ENCODE peak calls at places on chromosomes 6 and 20, in ten cellular contexts. S is sigmoid colon, D is SK-N-MC, P is stomach, Y is breast epithelium, R is SK-N-SH, N is esophagus muscularis mucosa, B is HCT116, Z is Panc1, M is HepG2. U is an unnamed sample.

GRCh38 chr20:51526105-51526470 is 16.4 kb downstream of the NFATC2 start:
- DNase-seq in S (no peak), D (no peak), P (no peak), Y (no peak), R (no peak), N (no peak), B (no peak), Z (no peak), M (no peak), U (no peak)

GRCh38 chr6:163720460-163721235 is 306.1 kb downstream of the QKI start:
- DNase-seq in S (no peak), D (no peak), P (no peak), Y (no peak), R (no peak), N (no peak), B (no peak), Z (no peak), M (no peak), U (no peak)

GRCh38 chr6:134534708-134535149 is 216.8 kb upstream of the SGK1 start:
- DNase-seq in S (no peak), D (no peak), P (no peak), Y (no peak), R (no peak), N (no peak), B (no peak), Z (no peak), M (no peak), U (no peak)

GRCh38 chr6:112149719-112150263 is 62.4 kb downstream of the FAM229B start:
- DNase-seq in S (no peak), D (peak; percentile 53), P (no peak), Y (no peak), R (peak; percentile 49), N (no peak), B (no peak), Z (no peak), M (no peak), U (no peak)

GRCh38 chr6:1242439-1242838 is 69.5 kb upstream of the FOXQ1 start:
- DNase-seq in S (no peak), D (no peak), P (no peak), Y (no peak), R (no peak), N (no peak), B (no peak), Z (no peak), M (no peak), U (no peak)

GRCh38 chr6:56245903-56246351 is 1.5 kb downstream of the COL21A1 start:
- DNase-seq in S (no peak), D (no peak), P (no peak), Y (no peak), R (no peak), N (no peak), B (no peak), Z (no peak), M (no peak), U (no peak)

GRCh38 chr6:146850238-146850896 is 251.6 kb downstream of the ADGB start:
- DNase-seq in S (no peak), D (no peak), P (no peak), Y (no peak), R (no peak), N (no peak), B (no peak), Z (no peak), M (no peak), U (no peak)

GRCh38 chr6:2819891-2820814 is 21.5 kb downstream of the SERPINB1 start:
- DNase-seq in S (no peak), D (no peak), P (no peak), Y (no peak), R (no peak), N (peak; percentile 31), B (no peak), Z (no peak), M (no peak), U (no peak)

GRCh38 chr6:149441740-149442139 is 41.7 kb downstream of the SUMO4 start:
- DNase-seq in S (peak; percentile 35), D (no peak), P (no peak), Y (no peak), R (no peak), N (no peak), B (no peak), Z (no peak), M (no peak), U (peak; percentile 54)

GRCh38 chr6:112029045-112029822 is 24.7 kb upstream of the CCN6 start:
- DNase-seq in S (no peak), D (peak; percentile 78), P (peak; percentile 76), Y (no peak), R (peak; percentile 39), N (no peak), B (peak; percentile 68), Z (peak; percentile 46), M (peak; percentile 68), U (peak; percentile 89)

GRCh38 chr6:143063631-143064030 is 2.9 kb downstream of the AIG1 start:
- DNase-seq in S (no peak), D (no peak), P (no peak), Y (no peak), R (no peak), N (no peak), B (no peak), Z (no peak), M (no peak), U (no peak)

GRCh38 chr20:34220581-34220980 is 20.6 kb upstream of the ASIP start:
- DNase-seq in S (no peak), D (no peak), P (no peak), Y (no peak), R (no peak), N (peak; percentile 8), B (no peak), Z (no peak), M (no peak), U (no peak)

GRCh38 chr20:34213213-34213612 is 28.0 kb upstream of the ASIP start:
- DNase-seq in S (no peak), D (no peak), P (no peak), Y (no peak), R (no peak), N (peak; percentile 70), B (no peak), Z (no peak), M (no peak), U (no peak)

GRCh38 chr20:34216382-34216742 is 24.9 kb upstream of the ASIP start:
- DNase-seq in S (no peak), D (no peak), P (no peak), Y (no peak), R (peak; percentile 53), N (no peak), B (no peak), Z (no peak), M (no peak), U (no peak)

GRCh38 chr20:34211591-34211990 is 29.6 kb upstream of the ASIP start:
- DNase-seq in S (no peak), D (no peak), P (no peak), Y (no peak), R (no peak), N (no peak), B (no peak), Z (no peak), M (no peak), U (no peak)

DNA sequence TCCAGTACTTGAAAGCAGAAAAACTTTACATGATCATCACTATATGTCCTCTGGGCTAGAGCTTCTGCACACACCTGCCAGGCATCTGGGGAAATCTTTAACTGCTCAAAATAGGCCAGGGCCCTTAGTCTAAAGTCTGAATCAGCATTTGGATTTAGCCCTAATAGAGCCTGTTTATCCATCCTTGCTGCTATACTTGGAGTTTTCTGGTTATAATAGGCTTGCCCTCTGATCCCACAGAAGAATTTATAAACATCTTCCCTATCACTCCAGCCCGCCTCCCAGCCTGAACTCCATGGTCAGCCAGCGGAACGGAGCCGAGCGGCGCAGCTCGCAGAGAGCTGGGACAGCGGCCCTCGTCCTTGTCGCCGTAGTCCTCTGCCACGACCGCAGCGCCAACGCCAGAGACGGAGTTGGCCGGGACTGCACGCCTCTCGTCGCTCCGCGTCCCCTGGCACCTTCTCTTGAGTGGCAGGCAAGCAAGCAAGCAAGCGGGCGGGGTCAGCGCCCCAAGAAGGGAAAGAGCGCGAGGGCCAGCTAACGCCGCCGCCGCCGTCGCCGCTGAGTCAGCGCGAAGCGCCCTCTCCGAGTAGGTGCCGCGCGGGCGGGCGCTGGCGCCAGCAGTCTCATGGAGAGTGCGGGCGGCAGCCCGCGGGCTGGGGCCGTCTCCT is 25.4 kb upstream of the ASIP start:
- DNase-seq in S (peak; percentile 83), D (no peak), P (peak; percentile 88), Y (peak; percentile 73), R (peak; percentile 84), N (peak; percentile 92), B (peak; percentile 64), Z (no peak), M (peak; percentile 79), U (peak; percentile 89)
- TF ChIP-seq POLR2AphosphoS5 in S (no peak), D (no peak), P (peak; percentile 52), Y (no peak), R (no peak), N (peak; percentile 51), B (peak; percentile 56), Z (no peak), M (no peak), U (peak; percentile 77)

GRCh38 chr6:49553353-49553752 is 2.9 kb downstream of the C6orf141 start:
- DNase-seq in S (no peak), D (no peak), P (no peak), Y (no peak), R (no peak), N (no peak), B (peak; percentile 63), Z (no peak), M (no peak), U (no peak)
- H3K27ac ChIP-seq in S (no peak overlapping the region), D (no peak overlapping the region), P (no peak overlapping the region), Y (no peak overlapping the region), R (no peak overlapping the region), N (no peak overlapping the region), B (peak overlapping the region; percentile 74), Z (no peak overlapping the region), M (no peak overlapping the region), U (no peak overlapping the region)

DNA sequence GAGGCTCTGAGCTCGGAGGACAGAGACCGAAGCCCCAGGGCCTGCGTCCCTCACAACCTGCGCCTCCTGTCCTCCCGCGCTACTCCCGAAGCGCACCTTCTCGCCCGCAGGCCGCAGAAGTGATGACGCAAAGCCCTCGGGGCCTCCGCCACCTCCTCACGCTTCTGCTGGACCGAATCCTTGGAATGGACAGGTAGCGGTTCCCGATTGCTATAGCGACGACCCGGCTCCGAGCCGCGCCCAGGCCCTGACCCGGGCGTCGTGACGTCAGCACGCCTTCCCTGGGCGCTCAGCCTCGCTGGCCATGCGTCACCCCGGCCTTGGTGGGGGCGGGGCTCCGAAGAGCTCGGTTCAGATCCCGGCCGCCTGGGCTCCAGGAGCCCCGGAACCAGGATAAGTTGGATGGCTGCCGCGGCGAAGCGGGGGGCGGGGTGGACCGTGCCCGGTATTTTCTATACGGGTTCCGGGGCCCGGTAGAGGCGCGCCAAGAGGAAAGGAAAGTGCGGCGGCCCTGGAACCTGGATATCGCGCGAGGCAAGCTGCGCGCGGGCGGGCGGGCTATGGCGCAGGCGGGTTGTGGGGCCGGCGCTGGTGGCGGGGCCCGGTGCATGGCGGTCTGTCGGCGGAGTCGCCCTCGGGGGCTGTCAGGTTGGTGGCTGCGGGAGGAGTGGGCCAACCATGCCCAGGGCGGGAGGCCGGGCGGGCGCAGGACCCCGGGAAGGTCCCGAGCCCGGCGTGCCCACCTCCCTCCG is at the start of gene ZNF76:
- DNase-seq in S (peak; percentile 99), D (peak; percentile 55), P (peak; percentile 99), Y (peak; percentile 96), R (peak; percentile 99), N (peak; percentile 99), B (peak; percentile 95), Z (peak; percentile 72), M (peak; percentile 96), U (peak; percentile 98)
- TF ChIP-seq POLR2AphosphoS5 in S (peak; percentile 96), D (peak; percentile 84), P (peak; percentile 82), Y (peak; percentile 87), R (peak; percentile 29), N (peak; percentile 97), B (peak; percentile 53), Z (peak; percentile 81), M (no peak), U (peak; percentile 96)

GRCh38 chr20:24672886-24673677 is 203.7 kb downstream of the SYNDIG1 start:
- DNase-seq in S (peak; percentile 52), D (no peak), P (no peak), Y (peak; percentile 30), R (no peak), N (no peak), B (no peak), Z (no peak), M (no peak), U (peak; percentile 66)
- H3K27ac ChIP-seq in S (no peak overlapping the region), D (no peak overlapping the region), P (peak overlapping the region; percentile 39), Y (no peak overlapping the region), R (peak overlapping the region; percentile 74), N (no peak overlapping the region), B (no peak overlapping the region), Z (no peak overlapping the region), M (no peak overlapping the region), U (no peak overlapping the region)